ENCODE peak calls at places on chromosome 9, in six cellular contexts. G is A549, D is GM12865, J is stomach, U is activated B cell treated with CpG ODN at 0.5 μM for 24 hours, L is mucosa of descending colon. A is an unnamed sample.

GRCh38 chr9:242461-243080 is 27.9 kb downstream of the DOCK8 start:
- DNase-seq in G (no peak), D (peak), J (no peak), U (no peak), L (no peak), A (no peak)

GRCh38 chr9:126615251-126615790 is 1.6 kb downstream of the LMX1B start:
- DNase-seq in G (no peak), D (peak), J (peak), U (no peak), L (peak), A (no peak)

GRCh38 chr9:136342191-136343120 is 15.1 kb downstream of the GPSM1 start:
- DNase-seq in G (peak), D (peak), J (peak), U (peak), L (peak), A (no peak)

GRCh38 chr9:92706218-92706940 is 36.4 kb upstream of the IPPK start:
- DNase-seq in G (peak), D (peak), J (no peak), U (no peak), L (no peak), A (no peak)

GRCh38 chr9:935348-935965 is 41.0 kb upstream of the DMRT3 start:
- DNase-seq in G (no peak), D (no peak), J (no peak), U (no peak), L (no peak), A (no peak)

GRCh38 chr9:117494401-117495130 is 79.7 kb upstream of the ASTN2 start:
- DNase-seq in G (no peak), D (no peak), J (no peak), U (no peak), L (no peak), A (no peak)

GRCh38 chr9:34157308-34157707 is 21.5 kb upstream of the UBAP1 start:
- DNase-seq in G (no peak), D (no peak), J (no peak), U (no peak), L (no peak), A (no peak)

GRCh38 chr9:82808478-82808877 is 254.5 kb downstream of the RASEF start:
- DNase-seq in G (no peak), D (no peak), J (no peak), U (no peak), L (no peak), A (no peak)

GRCh38 chr9:93096811-93097382 is 880 bp downstream of the CARD19 start:
- DNase-seq in G (no peak), D (no peak), J (no peak), U (no peak), L (no peak), A (no peak)

GRCh38 chr9:121288874-121289553 is 21.1 kb downstream of the GSN start:
- DNase-seq in G (peak), D (no peak), J (peak), U (no peak), L (peak), A (no peak)

GRCh38 chr9:96858018-96858573 is 3.8 kb upstream of the ZNF782 start:
- DNase-seq in G (no peak), D (no peak), J (no peak), U (no peak), L (no peak), A (no peak)

GRCh38 chr9:122200960-122201635 is 27.7 kb downstream of the LHX6 start:
- DNase-seq in G (no peak), D (no peak), J (peak), U (no peak), L (no peak), A (no peak)

GRCh38 chr9:135120249-135120648 is 32.8 kb downstream of the OLFM1 start:
- DNase-seq in G (no peak), D (no peak), J (no peak), U (no peak), L (no peak), A (no peak)

GRCh38 chr9:71509054-71509453 is 259.3 kb downstream of the CEMIP2 start:
- DNase-seq in G (peak), D (no peak), J (no peak), U (no peak), L (no peak), A (no peak)

GRCh38 chr9:93184439-93185221 is 691 bp downstream of the WNK2 start:
- DNase-seq in G (no peak), D (no peak), J (no peak), U (no peak), L (peak), A (no peak)

GRCh38 chr9:83765376-83765775 is 52.2 kb downstream of the GKAP1 start:
- DNase-seq in G (no peak), D (no peak), J (no peak), U (no peak), L (no peak), A (no peak)

GRCh38 chr9:99269429-99269828 is 47.3 kb downstream of the SEC61B start:
- DNase-seq in G (no peak), D (no peak), J (no peak), U (no peak), L (no peak), A (no peak)

GRCh38 chr9:114303571-114303970 is 19.3 kb upstream of the ORM1 start:
- DNase-seq in G (no peak), D (no peak), J (peak), U (no peak), L (no peak), A (peak)

GRCh38 chr9:16515207-16515606 is 355.3 kb downstream of the BNC2 start:
- DNase-seq in G (no peak), D (no peak), J (no peak), U (no peak), L (no peak), A (no peak)

GRCh38 chr9:137084526-137084925 is 2.3 kb upstream of the MAN1B1 start:
- DNase-seq in G (no peak), D (no peak), J (no peak), U (no peak), L (no peak), A (no peak)

GRCh38 chr9:133148351-133149129 is 15.2 kb downstream of the GBGT1 start:
- DNase-seq in G (no peak), D (peak), J (peak), U (peak), L (peak), A (no peak)

GRCh38 chr9:72089461-72090130 is 29.2 kb upstream of the C9orf57 start:
- DNase-seq in G (no peak), D (no peak), J (no peak), U (no peak), L (no peak), A (no peak)

GRCh38 chr9:91948423-91949292 is 1.4 kb downstream of the ROR2 start:
- DNase-seq in G (peak), D (no peak), J (peak), U (no peak), L (peak), A (no peak)

GRCh38 chr9:95857122-95857521 is 18.4 kb upstream of the ERCC6L2 start:
- DNase-seq in G (peak), D (peak), J (no peak), U (no peak), L (no peak), A (no peak)

GRCh38 chr9:122103985-122104384 is 10.9 kb upstream of the TTLL11 start:
- DNase-seq in G (no peak), D (no peak), J (no peak), U (no peak), L (no peak), A (no peak)

GRCh38 chr9:121650220-121651013 is 1.0 kb upstream of the DAB2IP start:
- DNase-seq in G (peak), D (no peak), J (peak), U (no peak), L (peak), A (no peak)

GRCh38 chr9:73183917-73184861 is 32.5 kb downstream of the ANXA1 start:
- DNase-seq in G (peak), D (peak), J (no peak), U (no peak), L (no peak), A (no peak)

GRCh38 chr9:35073276-35073607 is 817 bp upstream of the VCP start:
- DNase-seq in G (no peak), D (peak), J (no peak), U (no peak), L (no peak), A (no peak)

GRCh38 chr9:120876842-120877240 is at the start of gene PHF19:
- DNase-seq in G (peak), D (no peak), J (no peak), U (no peak), L (peak), A (no peak)

GRCh38 chr9:85142461-85143401 is 473.2 kb downstream of the NTRK2 start:
- DNase-seq in G (peak), D (peak), J (no peak), U (no peak), L (no peak), A (no peak)

GRCh38 chr9:118121361-118121760 is 417.2 kb downstream of the TLR4 start:
- DNase-seq in G (no peak), D (no peak), J (no peak), U (no peak), L (no peak), A (no peak)

GRCh38 chr9:21801683-21802417 is 586 bp upstream of the MTAP start:
- DNase-seq in G (peak), D (peak), J (peak), U (no peak), L (peak), A (no peak)

GRCh38 chr9:24824607-24825006 is 278.9 kb upstream of the IZUMO3 start:
- DNase-seq in G (no peak), D (no peak), J (no peak), U (no peak), L (no peak), A (no peak)

GRCh38 chr9:134059661-134060395 is 8.0 kb downstream of the BRD3 start:
- DNase-seq in G (no peak), D (peak), J (peak), U (peak), L (peak), A (no peak)

GRCh38 chr9:133099726-133100517 is 21.1 kb downstream of the RALGDS start:
- DNase-seq in G (no peak), D (no peak), J (no peak), U (no peak), L (peak), A (no peak)

GRCh38 chr9:97806721-97807120 is 46.3 kb upstream of the FOXE1 start:
- DNase-seq in G (no peak), D (no peak), J (no peak), U (no peak), L (no peak), A (no peak)

GRCh38 chr9:114169940-114170791 is 14.8 kb downstream of the COL27A1 start:
- DNase-seq in G (no peak), D (no peak), J (no peak), U (no peak), L (peak), A (no peak)

DNA sequence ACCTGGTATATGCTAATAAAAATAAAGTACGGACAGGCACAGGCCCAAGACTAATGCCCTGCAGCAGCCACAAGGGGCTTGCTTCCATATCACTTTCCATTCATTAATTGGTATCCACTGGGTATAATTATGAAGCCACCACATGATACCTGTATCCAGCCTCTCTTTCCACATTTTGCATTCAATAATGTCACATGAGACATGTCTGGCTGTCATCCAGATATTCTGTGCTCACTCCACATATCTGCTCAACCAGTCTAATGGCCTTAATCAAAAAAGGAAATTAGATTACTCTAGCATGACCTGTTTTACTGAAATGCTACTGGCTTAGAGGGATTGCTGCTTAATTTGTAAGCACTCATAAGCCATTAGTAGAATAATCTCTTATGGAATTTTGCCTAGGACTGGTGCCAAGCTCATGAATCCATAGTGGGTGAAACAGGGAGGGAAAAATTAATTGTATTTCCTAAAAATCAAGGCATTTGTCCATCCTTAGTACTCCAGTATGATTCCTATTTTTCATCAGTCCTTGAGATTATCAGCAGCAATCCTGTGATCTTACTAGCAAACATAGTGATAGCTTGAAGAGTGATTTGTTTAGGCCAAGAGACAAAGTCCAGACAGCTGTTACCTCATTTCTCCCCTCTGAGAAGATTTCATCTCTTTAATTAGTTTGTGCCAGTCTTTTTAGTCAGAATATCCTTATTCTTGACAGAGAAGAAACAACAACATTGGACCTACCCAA is 119.1 kb upstream of the ABCA1 start:
- DNase-seq in G (no peak), D (no peak), J (no peak), U (no peak), L (no peak), A (no peak)
- TF ChIP-seq CTCF in G (no peak), D (no peak), J (no peak), U (no peak), L (no peak), A (no peak)

GRCh38 chr9:128409998-128410397 is 10.7 kb upstream of the CERCAM start:
- DNase-seq in G (peak), D (no peak), J (no peak), U (no peak), L (no peak), A (no peak)
- TF ChIP-seq CTCF in G (no peak), D (no peak), J (no peak), U (no peak), L (no peak), A (no peak)

DNA sequence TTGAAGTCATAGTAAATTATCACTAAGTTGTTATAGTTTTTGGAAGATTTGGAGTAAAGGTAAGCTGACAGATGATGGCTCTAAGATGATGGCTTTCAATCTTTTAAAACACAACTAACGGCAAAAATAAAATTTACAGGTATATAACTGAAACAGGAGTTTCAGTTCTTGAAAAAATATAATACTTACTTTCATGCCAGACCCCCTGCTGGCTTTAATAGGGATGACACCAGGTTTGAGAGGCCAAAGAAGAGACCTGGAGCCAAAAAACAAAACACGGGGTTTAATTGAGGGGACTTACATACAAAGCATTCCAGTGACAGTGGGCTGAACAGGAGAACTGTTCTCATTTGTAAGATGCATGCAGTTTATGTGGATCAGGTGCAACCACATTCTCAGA is 301.7 kb upstream of the PCSK5 start:
- DNase-seq in G (peak), D (peak), J (no peak), U (no peak), L (no peak), A (no peak)
- TF ChIP-seq CTCF in G (no peak), D (peak), J (no peak), U (no peak), L (no peak), A (no peak)

GRCh38 chr9:12426198-12426864 is 266.9 kb upstream of the TYRP1 start:
- DNase-seq in G (peak), D (no peak), J (no peak), U (no peak), L (no peak), A (no peak)
- TF ChIP-seq CTCF in G (no peak), D (no peak), J (no peak), U (no peak), L (no peak), A (no peak)

GRCh38 chr9:37549527-37549926 is 26.7 kb downstream of the FBXO10 start:
- DNase-seq in G (no peak), D (no peak), J (no peak), U (no peak), L (no peak), A (no peak)
- TF ChIP-seq CTCF in G (no peak), D (no peak), J (no peak), U (no peak), L (no peak), A (no peak)

GRCh38 chr9:88476491-88477271 is 58.3 kb upstream of the NXNL2 start:
- DNase-seq in G (no peak), D (no peak), J (no peak), U (no peak), L (no peak), A (no peak)

GRCh38 chr9:88477300-88477751 is 57.7 kb upstream of the NXNL2 start:
- DNase-seq in G (no peak), D (no peak), J (no peak), U (no peak), L (no peak), A (no peak)

GRCh38 chr9:88478236-88478635 is 56.7 kb upstream of the NXNL2 start:
- DNase-seq in G (no peak), D (no peak), J (no peak), U (no peak), L (no peak), A (no peak)

GRCh38 chr9:88481933-88482332 is 53.0 kb upstream of the NXNL2 start:
- DNase-seq in G (peak), D (no peak), J (no peak), U (no peak), L (no peak), A (no peak)
- TF ChIP-seq CTCF in G (no peak), D (no peak), J (no peak), U (no peak), L (no peak), A (no peak)

GRCh38 chr9:131678499-131679111 is 61.3 kb downstream of the RAPGEF1 start:
- DNase-seq in G (peak), D (peak), J (peak), U (peak), L (peak), A (peak)

GRCh38 chr9:131676431-131676972 is 63.4 kb downstream of the RAPGEF1 start:
- DNase-seq in G (no peak), D (peak), J (no peak), U (no peak), L (no peak), A (peak)

GRCh38 chr9:131679261-131680020 is 60.4 kb downstream of the RAPGEF1 start:
- DNase-seq in G (no peak), D (no peak), J (no peak), U (no peak), L (no peak), A (no peak)

GRCh38 chr9:131677051-131677444 is 62.8 kb downstream of the RAPGEF1 start:
- DNase-seq in G (no peak), D (no peak), J (no peak), U (no peak), L (no peak), A (no peak)

GRCh38 chr9:131677445-131678180 is 62.3 kb downstream of the RAPGEF1 start:
- DNase-seq in G (no peak), D (peak), J (no peak), U (no peak), L (no peak), A (no peak)
- TF ChIP-seq CTCF in G (no peak), D (no peak), J (no peak), U (no peak), L (no peak), A (no peak)

GRCh38 chr9:109182940-109183798 is 16.1 kb upstream of the FRRS1L start:
- DNase-seq in G (peak), D (peak), J (peak), U (no peak), L (peak), A (no peak)
- TF ChIP-seq CTCF in G (peak), D (peak), J (peak), U (no peak), L (peak), A (no peak)